ENCODE peak calls at places on chromosomes 13 and 19, in four cellular contexts. C is tibial nerve, D is IMR-90, W is adrenal gland. M is an unnamed sample.

GRCh38 chr13:97521726-97522125 is 87.8 kb downstream of the RAP2A start:
- DNase-seq in C (no peak), D (no peak), W (no peak), M (no peak)

GRCh38 chr13:20118268-20119140 is 42.3 kb downstream of the GJA3 start:
- DNase-seq in C (peak), D (no peak), W (peak), M (peak)

GRCh38 chr19:13101590-13102415 is 855 bp downstream of the LYL1 start:
- DNase-seq in C (no peak), D (no peak), W (no peak), M (no peak)

GRCh38 chr19:2413159-2413558 is 14.2 kb downstream of the TIMM13 start:
- DNase-seq in C (no peak), D (no peak), W (no peak), M (no peak)

GRCh38 chr13:38346764-38347163 is 2.9 kb upstream of the UFM1 start:
- DNase-seq in C (no peak), D (no peak), W (no peak), M (no peak)

GRCh38 chr13:97011446-97012131 is 17.3 kb upstream of the OXGR1 start:
- DNase-seq in C (no peak), D (no peak), W (no peak), M (no peak)

GRCh38 chr19:51135004-51135403 is 7.1 kb upstream of the SIGLEC7 start:
- DNase-seq in C (no peak), D (no peak), W (no peak), M (no peak)

GRCh38 chr13:65470781-65471180 is 1759.4 kb downstream of the PCDH9 start:
- DNase-seq in C (no peak), D (peak), W (no peak), M (no peak)

GRCh38 chr13:89925107-89925506 is 1422.4 kb upstream of the MIR17HG start:
- DNase-seq in C (no peak), D (peak), W (no peak), M (no peak)

GRCh38 chr13:79447741-79448140 is 33.2 kb upstream of the NDFIP2 start:
- DNase-seq in C (no peak), D (no peak), W (no peak), M (no peak)

GRCh38 chr19:46495789-46496099 is at the start of gene PNMA8B:
- DNase-seq in C (no peak), D (peak), W (peak), M (no peak)

GRCh38 chr19:46492841-46493235 is 2.8 kb downstream of the PNMA8B start:
- DNase-seq in C (no peak), D (no peak), W (peak), M (no peak)

GRCh38 chr19:46493236-46494114 is 2.2 kb downstream of the PNMA8B start:
- DNase-seq in C (no peak), D (no peak), W (peak), M (peak)

GRCh38 chr19:46494115-46494935 is 1.3 kb downstream of the PNMA8B start:
- DNase-seq in C (no peak), D (no peak), W (no peak), M (no peak)

GRCh38 chr19:46494936-46495788 is 505 bp downstream of the PNMA8B start:
- DNase-seq in C (no peak), D (no peak), W (no peak), M (no peak)
- TF ChIP-seq POLR2A in C (no peak), D (no peak), W (no peak), M (no peak)

DNA sequence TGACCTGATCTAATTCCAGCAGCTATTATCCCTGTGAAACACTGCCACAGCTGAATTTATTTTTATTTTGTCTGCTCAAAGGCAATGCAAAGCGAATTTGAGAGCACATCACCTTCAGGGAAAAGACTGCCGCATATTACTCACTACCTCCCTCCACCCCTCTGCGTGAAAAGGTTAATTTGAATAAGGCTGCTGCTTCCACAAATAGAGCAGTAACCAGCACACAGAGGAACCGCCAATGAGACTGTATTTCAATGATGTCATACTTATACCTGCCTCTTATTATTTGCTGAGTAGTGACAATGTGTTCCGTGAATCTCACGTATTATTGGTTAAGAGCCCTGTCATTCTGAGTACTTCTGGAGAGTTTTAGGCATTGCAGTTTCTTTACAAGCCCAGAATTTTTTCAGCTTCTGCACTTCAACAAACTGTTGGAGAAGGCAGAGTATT is 156.1 kb upstream of the KLF12 start:
- DNase-seq in C (no peak), D (peak), W (peak), M (no peak)
- TF ChIP-seq POLR2A in C (no peak), D (no peak), W (no peak), M (no peak)

GRCh38 chr19:15243236-15243957 is 11.1 kb upstream of the EPHX3 start:
- DNase-seq in C (no peak), D (no peak), W (no peak), M (no peak)
- TF ChIP-seq POLR2A in C (no peak), D (no peak), W (no peak), M (no peak)

GRCh38 chr19:488505-489417 is 7.5 kb upstream of the MADCAM1 start:
- DNase-seq in C (peak), D (peak), W (peak), M (peak)
- TF ChIP-seq POLR2A in C (peak), D (peak), W (peak), M (peak)

GRCh38 chr19:32971715-32972540 is at the start of the genes CEP89 and FAAP24:
- DNase-seq in C (peak), D (peak), W (peak), M (peak)
- TF ChIP-seq POLR2A in C (no peak), D (peak), W (no peak), M (peak)

DNA sequence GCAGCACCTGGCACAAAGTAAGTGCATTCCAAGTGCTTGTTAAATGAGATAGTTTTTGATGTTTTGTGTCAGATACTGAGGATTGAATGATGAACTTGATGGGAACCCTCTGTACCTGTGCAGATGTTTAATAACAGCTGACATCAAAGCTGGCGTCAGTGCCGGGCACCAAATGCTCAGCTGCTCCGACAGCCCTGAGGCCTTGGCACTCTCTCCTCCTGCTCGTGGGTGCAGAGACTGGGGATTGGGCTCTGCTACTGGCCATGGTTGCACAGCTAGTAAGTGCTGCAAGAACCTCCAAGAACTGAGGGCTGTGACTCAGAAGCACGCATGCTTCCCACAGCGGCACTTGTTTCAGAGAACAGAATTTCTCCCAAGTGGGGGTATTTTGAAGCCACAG is 5.9 kb downstream of the LAMP1 start:
- DNase-seq in C (no peak), D (peak), W (peak), M (no peak)
- TF ChIP-seq POLR2A in C (no peak), D (no peak), W (no peak), M (no peak)

GRCh38 chr19:1113278-1113985 is 9.6 kb downstream of the GPX4 start:
- DNase-seq in C (peak), D (peak), W (peak), M (peak)
- TF ChIP-seq POLR2A in C (peak), D (no peak), W (no peak), M (no peak)

M was measured in upper lobe of left lung.